ENCODE peak calls at places on chromosomes 3 and 15, in four cellular contexts. B is RWPE2; U is CD4-positive, alpha-beta T cell; W is right cardiac atrium. P is an unnamed sample.

GRCh38 chr3:185927501-185928200 is 10.2 kb downstream of the TRA2B start:
- DNase-seq in B (no peak), U (no peak), W (no peak), P (no peak)

GRCh38 chr3:149547413-149547812 is 72.9 kb downstream of the TM4SF4 start:
- DNase-seq in B (no peak), U (no peak), W (peak), P (no peak)

GRCh38 chr15:98671060-98672008 is 23.0 kb downstream of the IGF1R start:
- DNase-seq in B (no peak), U (no peak), W (no peak), P (no peak)

GRCh38 chr3:66386925-66387650 is 113.7 kb downstream of the LRIG1 start:
- DNase-seq in B (no peak), U (no peak), W (no peak), P (no peak)

GRCh38 chr3:99918720-99919119 is 101.1 kb downstream of the CMSS1 start:
- DNase-seq in B (no peak), U (no peak), W (no peak), P (no peak)

GRCh38 chr3:53195602-53196574 is 34.9 kb downstream of the PRKCD start:
- DNase-seq in B (no peak), U (peak), W (peak), P (peak)

GRCh38 chr3:188458761-188459160 is 304.8 kb downstream of the LPP start:
- DNase-seq in B (no peak), U (no peak), W (no peak), P (no peak)

GRCh38 chr3:52422669-52423068 is 22.2 kb downstream of the SEMA3G start:
- DNase-seq in B (peak), U (no peak), W (no peak), P (no peak)

GRCh38 chr15:58608129-58608590 is 141.3 kb downstream of the ADAM10 start:
- DNase-seq in B (no peak), U (no peak), W (no peak), P (no peak)

GRCh38 chr15:101039461-101039860 is 120.3 kb downstream of the LRRK1 start:
- DNase-seq in B (no peak), U (no peak), W (no peak), P (no peak)

GRCh38 chr15:85334241-85334640 is 46.2 kb upstream of the AKAP13 start:
- DNase-seq in B (no peak), U (no peak), W (no peak), P (no peak)

GRCh38 chr15:69718916-69719315 is 266.3 kb downstream of the RPLP1 start:
- DNase-seq in B (no peak), U (peak), W (no peak), P (no peak)

GRCh38 chr3:18446067-18446793 is 21.1 kb upstream of the SATB1 start:
- DNase-seq in B (no peak), U (no peak), W (no peak), P (no peak)

GRCh38 chr3:73773228-73773627 is 148.5 kb upstream of the PDZRN3 start:
- DNase-seq in B (no peak), U (no peak), W (peak), P (no peak)

GRCh38 chr3:145326666-145327065 is 834.3 kb downstream of the PLOD2 start:
- DNase-seq in B (no peak), U (no peak), W (no peak), P (no peak)

GRCh38 chr3:185084883-185085282 is 68.0 kb downstream of the C3orf70 start:
- DNase-seq in B (no peak), U (no peak), W (no peak), P (no peak)

GRCh38 chr3:85570819-85571218 is 612.0 kb downstream of the CADM2 start:
- DNase-seq in B (no peak), U (no peak), W (no peak), P (no peak)

GRCh38 chr3:131260525-131260924 is 121.0 kb upstream of the NUDT16 start:
- DNase-seq in B (no peak), U (no peak), W (no peak), P (no peak)

GRCh38 chr3:185439745-185440466 is 58.9 kb downstream of the TMEM41A start:
- DNase-seq in B (no peak), U (no peak), W (no peak), P (no peak)

GRCh38 chr3:59927061-59927460 is 877.2 kb upstream of the CFAP20DC start:
- DNase-seq in B (no peak), U (no peak), W (no peak), P (no peak)

GRCh38 chr3:72312339-72312738 is 527.4 kb upstream of the PROK2 start:
- DNase-seq in B (no peak), U (no peak), W (no peak), P (no peak)

GRCh38 chr15:55917881-55918296 is 75.5 kb downstream of the NEDD4 start:
- DNase-seq in B (no peak), U (no peak), W (no peak), P (no peak)

GRCh38 chr3:124741027-124741426 is 10.8 kb downstream of the UMPS start:
- DNase-seq in B (no peak), U (no peak), W (no peak), P (no peak)

GRCh38 chr3:113013593-113013992 is 22.8 kb downstream of the GTPBP8 start:
- DNase-seq in B (no peak), U (no peak), W (no peak), P (no peak)

GRCh38 chr3:113002676-113003075 is 11.9 kb downstream of the GTPBP8 start:
- DNase-seq in B (no peak), U (peak), W (no peak), P (no peak)

GRCh38 chr3:113005622-113006021 is 14.8 kb downstream of the GTPBP8 start:
- DNase-seq in B (no peak), U (no peak), W (no peak), P (no peak)

GRCh38 chr3:113006350-113007056 is 15.7 kb downstream of the GTPBP8 start:
- DNase-seq in B (no peak), U (no peak), W (no peak), P (no peak)

GRCh38 chr3:113008117-113008516 is 17.3 kb downstream of the GTPBP8 start:
- DNase-seq in B (no peak), U (no peak), W (no peak), P (no peak)
- H3K27ac ChIP-seq in B (no peak), U (no peak), W (no peak), P (no peak)

GRCh38 chr3:183781246-183781645 is 44.1 kb downstream of the MAP6D1 start:
- DNase-seq in B (no peak), U (no peak), W (no peak), P (no peak)

GRCh38 chr3:183779896-183780450 is 45.4 kb downstream of the MAP6D1 start:
- DNase-seq in B (no peak), U (no peak), W (peak), P (no peak)

GRCh38 chr3:183777016-183777618 is 48.3 kb downstream of the MAP6D1 start:
- DNase-seq in B (no peak), U (no peak), W (no peak), P (no peak)

GRCh38 chr3:183774631-183775030 is 50.7 kb downstream of the MAP6D1 start:
- DNase-seq in B (no peak), U (no peak), W (no peak), P (no peak)

GRCh38 chr3:183775781-183776180 is 49.6 kb downstream of the MAP6D1 start:
- DNase-seq in B (no peak), U (no peak), W (peak), P (peak)
- H3K27ac ChIP-seq in B (no peak), U (no peak), W (no peak), P (no peak)

GRCh38 chr3:132315851-132316250 is 1.4 kb upstream of the ACP3 start:
- DNase-seq in B (no peak), U (no peak), W (no peak), P (no peak)
- H3K27ac ChIP-seq in B (no peak), U (no peak), W (no peak), P (no peak)

GRCh38 chr3:86895202-86895601 is 95.7 kb downstream of the VGLL3 start:
- DNase-seq in B (no peak), U (no peak), W (no peak), P (no peak)

GRCh38 chr3:86887876-86888275 is 103.1 kb downstream of the VGLL3 start:
- DNase-seq in B (no peak), U (no peak), W (no peak), P (no peak)

DNA sequence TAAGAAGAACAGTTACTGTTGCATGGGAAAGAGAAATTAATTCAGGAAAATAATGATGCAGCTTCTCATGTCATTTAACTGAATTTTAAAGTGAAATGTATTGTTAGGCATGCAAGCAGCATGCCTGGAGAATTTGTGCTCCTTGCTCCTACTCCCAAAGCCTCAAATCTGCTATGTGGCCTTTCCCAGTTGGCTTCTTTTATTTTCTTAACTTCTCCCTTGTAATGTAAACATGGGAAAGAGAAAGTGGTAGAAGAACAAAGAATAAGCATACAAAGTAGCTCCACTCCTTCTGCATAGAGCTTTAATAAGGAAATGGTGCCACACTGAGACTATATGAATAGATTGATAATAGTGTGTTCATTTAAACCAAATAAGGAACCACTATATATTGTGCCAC is 100.0 kb downstream of the VGLL3 start:
- DNase-seq in B (no peak), U (no peak), W (no peak), P (no peak)
- H3K27ac ChIP-seq in B (no peak), U (no peak), W (no peak), P (no peak)

GRCh38 chr15:90060797-90061196 is 41.5 kb downstream of the IDH2 start:
- DNase-seq in B (no peak), U (no peak), W (no peak), P (no peak)

GRCh38 chr15:90059208-90059985 is 42.9 kb downstream of the IDH2 start:
- DNase-seq in B (no peak), U (peak), W (peak), P (peak)

GRCh38 chr15:90062729-90063684 is 39.3 kb downstream of the IDH2 start:
- DNase-seq in B (no peak), U (no peak), W (no peak), P (peak)

GRCh38 chr15:90063733-90064247 is 38.5 kb downstream of the IDH2 start:
- DNase-seq in B (no peak), U (no peak), W (no peak), P (peak)

GRCh38 chr15:90062023-90062728 is 40.1 kb downstream of the IDH2 start:
- DNase-seq in B (peak), U (peak), W (peak), P (peak)
- H3K27ac ChIP-seq in B (peak), U (peak), W (no peak), P (peak)